ENCODE peak calls at places on chromosomes 2 and 18, in eight cellular contexts. S, N, U, F, O, X, T and D are unnamed samples.

GRCh38 chr2:222708274-222708710 is 36.8 kb downstream of the MOGAT1 start:
- DNase-seq in S (no peak), N (peak), U (peak), F (peak), O (peak), X (peak), T (peak), D (peak)

GRCh38 chr2:101823347-101823791 is 125.9 kb downstream of the MAP4K4 start:
- DNase-seq in S (no peak), N (no peak), U (peak), F (peak), O (peak), X (peak), T (peak), D (no peak)

GRCh38 chr2:168734199-168734746 is 68.2 kb upstream of the NOSTRIN start:
- DNase-seq in S (no peak), N (no peak), U (no peak), F (no peak), O (no peak), X (no peak), T (no peak), D (no peak)

GRCh38 chr2:64504774-64505720 is 19.1 kb upstream of the AFTPH start:
- DNase-seq in S (no peak), N (no peak), U (no peak), F (no peak), O (no peak), X (no peak), T (no peak), D (no peak)

GRCh38 chr2:124668161-124668560 is 643.1 kb downstream of the CNTNAP5 start:
- DNase-seq in S (no peak), N (no peak), U (no peak), F (no peak), O (no peak), X (no peak), T (no peak), D (no peak)

GRCh38 chr2:127146820-127147502 is 40.0 kb upstream of the BIN1 start:
- DNase-seq in S (no peak), N (no peak), U (no peak), F (peak), O (no peak), X (peak), T (no peak), D (peak)

GRCh38 chr2:201432551-201433388 is 18.5 kb downstream of the TRAK2 start:
- DNase-seq in S (no peak), N (no peak), U (no peak), F (no peak), O (no peak), X (peak), T (no peak), D (no peak)

GRCh38 chr2:2662037-2662846 is 331.2 kb upstream of the MYT1L start:
- DNase-seq in S (no peak), N (no peak), U (peak), F (no peak), O (no peak), X (no peak), T (no peak), D (no peak)

GRCh38 chr18:9029131-9029530 is 73.4 kb upstream of the NDUFV2 start:
- DNase-seq in S (no peak), N (no peak), U (no peak), F (no peak), O (no peak), X (peak), T (peak), D (no peak)

GRCh38 chr2:120771556-120772208 is 36.0 kb downstream of the GLI2 start:
- DNase-seq in S (peak), N (no peak), U (no peak), F (no peak), O (no peak), X (peak), T (peak), D (no peak)

GRCh38 chr2:195575879-195576391 is 81.1 kb upstream of the SLC39A10 start:
- DNase-seq in S (peak), N (no peak), U (no peak), F (peak), O (no peak), X (peak), T (peak), D (no peak)

GRCh38 chr2:150705767-150706166 is 218.3 kb upstream of the RND3 start:
- DNase-seq in S (no peak), N (no peak), U (no peak), F (no peak), O (no peak), X (no peak), T (no peak), D (no peak)

GRCh38 chr2:234139755-234140154 is 89.3 kb downstream of the SPP2 start:
- DNase-seq in S (no peak), N (no peak), U (no peak), F (no peak), O (no peak), X (no peak), T (no peak), D (no peak)

GRCh38 chr2:30341500-30342267 is 105.4 kb upstream of the LCLAT1 start:
- DNase-seq in S (no peak), N (no peak), U (no peak), F (no peak), O (no peak), X (no peak), T (no peak), D (no peak)

GRCh38 chr18:64203295-64203694 is 54.4 kb upstream of the LINC00305 start:
- DNase-seq in S (no peak), N (no peak), U (no peak), F (no peak), O (no peak), X (no peak), T (no peak), D (no peak)

GRCh38 chr2:100423631-100424030 is 6.2 kb upstream of the CHST10 start:
- DNase-seq in S (no peak), N (no peak), U (no peak), F (no peak), O (no peak), X (peak), T (no peak), D (no peak)

GRCh38 chr18:75898666-75899065 is 471.2 kb upstream of the SMIM21 start:
- DNase-seq in S (no peak), N (no peak), U (no peak), F (no peak), O (no peak), X (no peak), T (no peak), D (no peak)

GRCh38 chr2:179606141-179606540 is 255.3 kb downstream of the ZNF385B start:
- DNase-seq in S (no peak), N (no peak), U (no peak), F (no peak), O (no peak), X (no peak), T (no peak), D (no peak)

GRCh38 chr2:216406861-216407260 is 5.4 kb upstream of the SMARCAL1 start:
- DNase-seq in S (no peak), N (no peak), U (no peak), F (no peak), O (no peak), X (no peak), T (no peak), D (no peak)